ENCODE peak calls at places on chromosome 11, in ten cellular contexts. One of them, this sample, is unnamed.

GRCh38 chr11:77473001-77473800 is 693 bp downstream of the PAK1 start:
- DNase-seq in nucleus accumbens: peak; percentile 53
- DNase-seq in Kasumi-1: peak; percentile 28
- DNase-seq in AG04450: no peak
- DNase-seq in activated naive CD4-positive, alpha-beta T cell treated with anti-CD3 and anti-CD28 coated beads, Interleukin-2, amount 10 ng/mL, durations not matched to agents 7 days and 5 days: peak; percentile 73
- DNase-seq in ACHN: peak; percentile 47
- DNase-seq in EL: peak; percentile 51
- DNase-seq in naive thymus-derived CD8-positive, alpha-beta T cell: peak; percentile 59
- DNase-seq in cerebellar cortex: peak; percentile 37
- DNase-seq in dermis blood vessel endothelial cell: no peak
- DNase-seq in this sample: peak; percentile 81

GRCh38 chr11:125433454-125434121 is 62.5 kb downstream of the FEZ1 start:
- DNase-seq in nucleus accumbens: peak; percentile 56
- DNase-seq in Kasumi-1: peak; percentile 33
- DNase-seq in AG04450: no peak
- DNase-seq in activated naive CD4-positive, alpha-beta T cell treated with anti-CD3 and anti-CD28 coated beads, Interleukin-2, amount 10 ng/mL, durations not matched to agents 7 days and 5 days: peak; percentile 33
- DNase-seq in ACHN: peak; percentile 52
- DNase-seq in EL: peak; percentile 51
- DNase-seq in naive thymus-derived CD8-positive, alpha-beta T cell: no peak
- DNase-seq in cerebellar cortex: peak; percentile 90
- DNase-seq in dermis blood vessel endothelial cell: peak; percentile 68
- DNase-seq in this sample: no peak

GRCh38 chr11:91133361-91133760 is 910.5 kb upstream of the CHORDC1 start:
- DNase-seq in nucleus accumbens: no peak
- DNase-seq in Kasumi-1: no peak
- DNase-seq in AG04450: no peak
- DNase-seq in activated naive CD4-positive, alpha-beta T cell treated with anti-CD3 and anti-CD28 coated beads, Interleukin-2, amount 10 ng/mL, durations not matched to agents 7 days and 5 days: no peak
- DNase-seq in ACHN: no peak
- DNase-seq in EL: no peak
- DNase-seq in naive thymus-derived CD8-positive, alpha-beta T cell: no peak
- DNase-seq in cerebellar cortex: no peak
- DNase-seq in dermis blood vessel endothelial cell: no peak
- DNase-seq in this sample: no peak

GRCh38 chr11:371716-372590 is 2.7 kb downstream of the B4GALNT4 start:
- DNase-seq in nucleus accumbens: no peak
- DNase-seq in Kasumi-1: no peak
- DNase-seq in AG04450: no peak
- DNase-seq in activated naive CD4-positive, alpha-beta T cell treated with anti-CD3 and anti-CD28 coated beads, Interleukin-2, amount 10 ng/mL, durations not matched to agents 7 days and 5 days: no peak
- DNase-seq in ACHN: no peak
- DNase-seq in EL: no peak
- DNase-seq in naive thymus-derived CD8-positive, alpha-beta T cell: no peak
- DNase-seq in cerebellar cortex: no peak
- DNase-seq in dermis blood vessel endothelial cell: no peak
- DNase-seq in this sample: no peak

GRCh38 chr11:44809283-44809682 is 82.5 kb downstream of the TSPAN18 start:
- DNase-seq in nucleus accumbens: no peak
- DNase-seq in Kasumi-1: no peak
- DNase-seq in AG04450: no peak
- DNase-seq in activated naive CD4-positive, alpha-beta T cell treated with anti-CD3 and anti-CD28 coated beads, Interleukin-2, amount 10 ng/mL, durations not matched to agents 7 days and 5 days: no peak
- DNase-seq in ACHN: no peak
- DNase-seq in EL: no peak
- DNase-seq in naive thymus-derived CD8-positive, alpha-beta T cell: no peak
- DNase-seq in cerebellar cortex: peak; percentile 54
- DNase-seq in dermis blood vessel endothelial cell: no peak
- DNase-seq in this sample: no peak

GRCh38 chr11:120210651-120211521 is at the start of gene OAF:
- DNase-seq in nucleus accumbens: peak; percentile 66
- DNase-seq in Kasumi-1: peak; percentile 82
- DNase-seq in AG04450: peak; percentile 71
- DNase-seq in activated naive CD4-positive, alpha-beta T cell treated with anti-CD3 and anti-CD28 coated beads, Interleukin-2, amount 10 ng/mL, durations not matched to agents 7 days and 5 days: peak; percentile 81
- DNase-seq in ACHN: peak; percentile 84
- DNase-seq in EL: peak; percentile 90
- DNase-seq in naive thymus-derived CD8-positive, alpha-beta T cell: peak; percentile 63
- DNase-seq in cerebellar cortex: peak; percentile 60
- DNase-seq in dermis blood vessel endothelial cell: peak; percentile 85
- DNase-seq in this sample: peak; percentile 77

GRCh38 chr11:105109855-105110750 is 29.5 kb downstream of the CARD18 start:
- DNase-seq in nucleus accumbens: no peak
- DNase-seq in Kasumi-1: no peak
- DNase-seq in AG04450: no peak
- DNase-seq in activated naive CD4-positive, alpha-beta T cell treated with anti-CD3 and anti-CD28 coated beads, Interleukin-2, amount 10 ng/mL, durations not matched to agents 7 days and 5 days: no peak
- DNase-seq in ACHN: no peak
- DNase-seq in EL: peak; percentile 55
- DNase-seq in naive thymus-derived CD8-positive, alpha-beta T cell: no peak
- DNase-seq in cerebellar cortex: no peak
- DNase-seq in dermis blood vessel endothelial cell: peak; percentile 65
- DNase-seq in this sample: no peak

GRCh38 chr11:126573325-126574076 is 218.0 kb downstream of the ST3GAL4 start:
- DNase-seq in nucleus accumbens: no peak
- DNase-seq in Kasumi-1: no peak
- DNase-seq in AG04450: no peak
- DNase-seq in activated naive CD4-positive, alpha-beta T cell treated with anti-CD3 and anti-CD28 coated beads, Interleukin-2, amount 10 ng/mL, durations not matched to agents 7 days and 5 days: no peak
- DNase-seq in ACHN: no peak
- DNase-seq in EL: no peak
- DNase-seq in naive thymus-derived CD8-positive, alpha-beta T cell: no peak
- DNase-seq in cerebellar cortex: no peak
- DNase-seq in dermis blood vessel endothelial cell: peak; percentile 24
- DNase-seq in this sample: no peak

GRCh38 chr11:79794484-79795393 is 353.9 kb upstream of the TENM4 start:
- DNase-seq in nucleus accumbens: no peak
- DNase-seq in Kasumi-1: no peak
- DNase-seq in AG04450: no peak
- DNase-seq in activated naive CD4-positive, alpha-beta T cell treated with anti-CD3 and anti-CD28 coated beads, Interleukin-2, amount 10 ng/mL, durations not matched to agents 7 days and 5 days: no peak
- DNase-seq in ACHN: no peak
- DNase-seq in EL: no peak
- DNase-seq in naive thymus-derived CD8-positive, alpha-beta T cell: no peak
- DNase-seq in cerebellar cortex: no peak
- DNase-seq in dermis blood vessel endothelial cell: no peak
- DNase-seq in this sample: no peak

GRCh38 chr11:88651556-88651955 is 314.0 kb upstream of the CTSC start:
- DNase-seq in nucleus accumbens: no peak
- DNase-seq in Kasumi-1: no peak
- DNase-seq in AG04450: no peak
- DNase-seq in activated naive CD4-positive, alpha-beta T cell treated with anti-CD3 and anti-CD28 coated beads, Interleukin-2, amount 10 ng/mL, durations not matched to agents 7 days and 5 days: no peak
- DNase-seq in ACHN: no peak
- DNase-seq in EL: no peak
- DNase-seq in naive thymus-derived CD8-positive, alpha-beta T cell: no peak
- DNase-seq in cerebellar cortex: no peak
- DNase-seq in dermis blood vessel endothelial cell: peak; percentile 1
- DNase-seq in this sample: no peak

GRCh38 chr11:115778928-115779650 is 274.9 kb upstream of the CADM1 start:
- DNase-seq in nucleus accumbens: no peak
- DNase-seq in Kasumi-1: no peak
- DNase-seq in AG04450: no peak
- DNase-seq in activated naive CD4-positive, alpha-beta T cell treated with anti-CD3 and anti-CD28 coated beads, Interleukin-2, amount 10 ng/mL, durations not matched to agents 7 days and 5 days: no peak
- DNase-seq in ACHN: no peak
- DNase-seq in EL: no peak
- DNase-seq in naive thymus-derived CD8-positive, alpha-beta T cell: no peak
- DNase-seq in cerebellar cortex: no peak
- DNase-seq in dermis blood vessel endothelial cell: no peak
- DNase-seq in this sample: no peak

GRCh38 chr11:63919267-63920125 is 2.5 kb upstream of the RCOR2 start:
- DNase-seq in nucleus accumbens: peak; percentile 47
- DNase-seq in Kasumi-1: no peak
- DNase-seq in AG04450: no peak
- DNase-seq in activated naive CD4-positive, alpha-beta T cell treated with anti-CD3 and anti-CD28 coated beads, Interleukin-2, amount 10 ng/mL, durations not matched to agents 7 days and 5 days: no peak
- DNase-seq in ACHN: no peak
- DNase-seq in EL: peak; percentile 58
- DNase-seq in naive thymus-derived CD8-positive, alpha-beta T cell: no peak
- DNase-seq in cerebellar cortex: peak; percentile 82
- DNase-seq in dermis blood vessel endothelial cell: no peak
- DNase-seq in this sample: no peak

GRCh38 chr11:2461253-2462091 is 16.7 kb downstream of the KCNQ1 start:
- DNase-seq in nucleus accumbens: no peak
- DNase-seq in Kasumi-1: no peak
- DNase-seq in AG04450: no peak
- DNase-seq in activated naive CD4-positive, alpha-beta T cell treated with anti-CD3 and anti-CD28 coated beads, Interleukin-2, amount 10 ng/mL, durations not matched to agents 7 days and 5 days: no peak
- DNase-seq in ACHN: no peak
- DNase-seq in EL: no peak
- DNase-seq in naive thymus-derived CD8-positive, alpha-beta T cell: no peak
- DNase-seq in cerebellar cortex: no peak
- DNase-seq in dermis blood vessel endothelial cell: no peak
- DNase-seq in this sample: peak; percentile 39

GRCh38 chr11:7890417-7891179 is 40.5 kb downstream of the OR10A6 start:
- DNase-seq in nucleus accumbens: no peak
- DNase-seq in Kasumi-1: no peak
- DNase-seq in AG04450: no peak
- DNase-seq in activated naive CD4-positive, alpha-beta T cell treated with anti-CD3 and anti-CD28 coated beads, Interleukin-2, amount 10 ng/mL, durations not matched to agents 7 days and 5 days: no peak
- DNase-seq in ACHN: no peak
- DNase-seq in EL: peak; percentile 24
- DNase-seq in naive thymus-derived CD8-positive, alpha-beta T cell: no peak
- DNase-seq in cerebellar cortex: peak; percentile 90
- DNase-seq in dermis blood vessel endothelial cell: peak; percentile 21
- DNase-seq in this sample: no peak

GRCh38 chr11:65021003-65021402 is 6.2 kb upstream of the SNX15 start:
- DNase-seq in nucleus accumbens: no peak
- DNase-seq in Kasumi-1: no peak
- DNase-seq in AG04450: no peak
- DNase-seq in activated naive CD4-positive, alpha-beta T cell treated with anti-CD3 and anti-CD28 coated beads, Interleukin-2, amount 10 ng/mL, durations not matched to agents 7 days and 5 days: no peak
- DNase-seq in ACHN: no peak
- DNase-seq in EL: no peak
- DNase-seq in naive thymus-derived CD8-positive, alpha-beta T cell: no peak
- DNase-seq in cerebellar cortex: no peak
- DNase-seq in dermis blood vessel endothelial cell: no peak
- DNase-seq in this sample: no peak

GRCh38 chr11:78424334-78425270 is 7.0 kb upstream of the GAB2 start:
- DNase-seq in nucleus accumbens: no peak
- DNase-seq in Kasumi-1: peak; percentile 78
- DNase-seq in AG04450: no peak
- DNase-seq in activated naive CD4-positive, alpha-beta T cell treated with anti-CD3 and anti-CD28 coated beads, Interleukin-2, amount 10 ng/mL, durations not matched to agents 7 days and 5 days: no peak
- DNase-seq in ACHN: no peak
- DNase-seq in EL: no peak
- DNase-seq in naive thymus-derived CD8-positive, alpha-beta T cell: no peak
- DNase-seq in cerebellar cortex: no peak
- DNase-seq in dermis blood vessel endothelial cell: peak; percentile 50
- DNase-seq in this sample: no peak

GRCh38 chr11:134391170-134391569 is 20.9 kb downstream of the B3GAT1 start:
- DNase-seq in nucleus accumbens: no peak
- DNase-seq in Kasumi-1: no peak
- DNase-seq in AG04450: no peak
- DNase-seq in activated naive CD4-positive, alpha-beta T cell treated with anti-CD3 and anti-CD28 coated beads, Interleukin-2, amount 10 ng/mL, durations not matched to agents 7 days and 5 days: no peak
- DNase-seq in ACHN: no peak
- DNase-seq in EL: no peak
- DNase-seq in naive thymus-derived CD8-positive, alpha-beta T cell: no peak
- DNase-seq in cerebellar cortex: no peak
- DNase-seq in dermis blood vessel endothelial cell: no peak
- DNase-seq in this sample: no peak

GRCh38 chr11:45383229-45383628 is 97.1 kb upstream of the SYT13 start:
- DNase-seq in nucleus accumbens: no peak
- DNase-seq in Kasumi-1: peak; percentile 29
- DNase-seq in AG04450: no peak
- DNase-seq in activated naive CD4-positive, alpha-beta T cell treated with anti-CD3 and anti-CD28 coated beads, Interleukin-2, amount 10 ng/mL, durations not matched to agents 7 days and 5 days: no peak
- DNase-seq in ACHN: peak; percentile 35
- DNase-seq in EL: peak; percentile 37
- DNase-seq in naive thymus-derived CD8-positive, alpha-beta T cell: no peak
- DNase-seq in cerebellar cortex: no peak
- DNase-seq in dermis blood vessel endothelial cell: no peak
- DNase-seq in this sample: peak; percentile 62

GRCh38 chr11:33735426-33736147 is 636 bp downstream of the CD59 start:
- DNase-seq in nucleus accumbens: peak; percentile 14
- DNase-seq in Kasumi-1: peak; percentile 17
- DNase-seq in AG04450: no peak
- DNase-seq in activated naive CD4-positive, alpha-beta T cell treated with anti-CD3 and anti-CD28 coated beads, Interleukin-2, amount 10 ng/mL, durations not matched to agents 7 days and 5 days: peak; percentile 67
- DNase-seq in ACHN: peak; percentile 54
- DNase-seq in EL: peak; percentile 50
- DNase-seq in naive thymus-derived CD8-positive, alpha-beta T cell: peak; percentile 31
- DNase-seq in cerebellar cortex: peak; percentile 40
- DNase-seq in dermis blood vessel endothelial cell: peak; percentile 52
- DNase-seq in this sample: peak; percentile 81

GRCh38 chr11:130314184-130314748 is 451 bp downstream of the ZBTB44 start:
- DNase-seq in nucleus accumbens: peak; percentile 74
- DNase-seq in Kasumi-1: no peak
- DNase-seq in AG04450: no peak
- DNase-seq in activated naive CD4-positive, alpha-beta T cell treated with anti-CD3 and anti-CD28 coated beads, Interleukin-2, amount 10 ng/mL, durations not matched to agents 7 days and 5 days: peak; percentile 75
- DNase-seq in ACHN: peak; percentile 59
- DNase-seq in EL: peak; percentile 55
- DNase-seq in naive thymus-derived CD8-positive, alpha-beta T cell: peak; percentile 71
- DNase-seq in cerebellar cortex: peak; percentile 52
- DNase-seq in dermis blood vessel endothelial cell: peak; percentile 62
- DNase-seq in this sample: peak; percentile 90

GRCh38 chr11:68340003-68340767 is 27.8 kb downstream of the LRP5 start:
- DNase-seq in nucleus accumbens: no peak
- DNase-seq in Kasumi-1: no peak
- DNase-seq in AG04450: no peak
- DNase-seq in activated naive CD4-positive, alpha-beta T cell treated with anti-CD3 and anti-CD28 coated beads, Interleukin-2, amount 10 ng/mL, durations not matched to agents 7 days and 5 days: peak; percentile 66
- DNase-seq in ACHN: no peak
- DNase-seq in EL: no peak
- DNase-seq in naive thymus-derived CD8-positive, alpha-beta T cell: no peak
- DNase-seq in cerebellar cortex: no peak
- DNase-seq in dermis blood vessel endothelial cell: peak; percentile 46
- DNase-seq in this sample: peak; percentile 70

GRCh38 chr11:134858783-134859480 is 446.9 kb upstream of the B3GAT1 start:
- DNase-seq in nucleus accumbens: no peak
- DNase-seq in Kasumi-1: no peak
- DNase-seq in AG04450: no peak
- DNase-seq in activated naive CD4-positive, alpha-beta T cell treated with anti-CD3 and anti-CD28 coated beads, Interleukin-2, amount 10 ng/mL, durations not matched to agents 7 days and 5 days: no peak
- DNase-seq in ACHN: no peak
- DNase-seq in EL: no peak
- DNase-seq in naive thymus-derived CD8-positive, alpha-beta T cell: no peak
- DNase-seq in cerebellar cortex: no peak
- DNase-seq in dermis blood vessel endothelial cell: no peak
- DNase-seq in this sample: peak; percentile 50

GRCh38 chr11:59102259-59102765 is 4.7 kb upstream of the FAM111B start:
- DNase-seq in nucleus accumbens: peak; percentile 6
- DNase-seq in Kasumi-1: peak; percentile 19
- DNase-seq in AG04450: no peak
- DNase-seq in activated naive CD4-positive, alpha-beta T cell treated with anti-CD3 and anti-CD28 coated beads, Interleukin-2, amount 10 ng/mL, durations not matched to agents 7 days and 5 days: peak; percentile 76
- DNase-seq in ACHN: peak; percentile 73
- DNase-seq in EL: peak; percentile 62
- DNase-seq in naive thymus-derived CD8-positive, alpha-beta T cell: peak; percentile 23
- DNase-seq in cerebellar cortex: no peak
- DNase-seq in dermis blood vessel endothelial cell: peak; percentile 55
- DNase-seq in this sample: peak; percentile 86

GRCh38 chr11:10405858-10406592 is 49.0 kb upstream of the AMPD3 start:
- DNase-seq in nucleus accumbens: peak; percentile 77
- DNase-seq in Kasumi-1: peak; percentile 97
- DNase-seq in AG04450: peak; percentile 77
- DNase-seq in activated naive CD4-positive, alpha-beta T cell treated with anti-CD3 and anti-CD28 coated beads, Interleukin-2, amount 10 ng/mL, durations not matched to agents 7 days and 5 days: peak; percentile 53
- DNase-seq in ACHN: peak; percentile 82
- DNase-seq in EL: peak; percentile 90
- DNase-seq in naive thymus-derived CD8-positive, alpha-beta T cell: peak; percentile 36
- DNase-seq in cerebellar cortex: peak; percentile 83
- DNase-seq in dermis blood vessel endothelial cell: peak; percentile 94
- DNase-seq in this sample: peak; percentile 77

GRCh38 chr11:76471378-76471777 is 26.6 kb downstream of the EMSY start:
- DNase-seq in nucleus accumbens: no peak
- DNase-seq in Kasumi-1: no peak
- DNase-seq in AG04450: no peak
- DNase-seq in activated naive CD4-positive, alpha-beta T cell treated with anti-CD3 and anti-CD28 coated beads, Interleukin-2, amount 10 ng/mL, durations not matched to agents 7 days and 5 days: no peak
- DNase-seq in ACHN: no peak
- DNase-seq in EL: no peak
- DNase-seq in naive thymus-derived CD8-positive, alpha-beta T cell: no peak
- DNase-seq in cerebellar cortex: no peak
- DNase-seq in dermis blood vessel endothelial cell: no peak
- DNase-seq in this sample: no peak

GRCh38 chr11:3340025-3340424 is 38.9 kb downstream of the ZNF195 start:
- DNase-seq in nucleus accumbens: no peak
- DNase-seq in Kasumi-1: no peak
- DNase-seq in AG04450: peak; percentile 44
- DNase-seq in activated naive CD4-positive, alpha-beta T cell treated with anti-CD3 and anti-CD28 coated beads, Interleukin-2, amount 10 ng/mL, durations not matched to agents 7 days and 5 days: no peak
- DNase-seq in ACHN: peak; percentile 20
- DNase-seq in EL: peak; percentile 90
- DNase-seq in naive thymus-derived CD8-positive, alpha-beta T cell: no peak
- DNase-seq in cerebellar cortex: no peak
- DNase-seq in dermis blood vessel endothelial cell: peak; percentile 46
- DNase-seq in this sample: no peak

GRCh38 chr11:2451916-2452694 is 7.3 kb downstream of the KCNQ1 start:
- DNase-seq in nucleus accumbens: no peak
- DNase-seq in Kasumi-1: no peak
- DNase-seq in AG04450: no peak
- DNase-seq in activated naive CD4-positive, alpha-beta T cell treated with anti-CD3 and anti-CD28 coated beads, Interleukin-2, amount 10 ng/mL, durations not matched to agents 7 days and 5 days: peak; percentile 13
- DNase-seq in ACHN: no peak
- DNase-seq in EL: no peak
- DNase-seq in naive thymus-derived CD8-positive, alpha-beta T cell: no peak
- DNase-seq in cerebellar cortex: no peak
- DNase-seq in dermis blood vessel endothelial cell: no peak
- DNase-seq in this sample: peak; percentile 54

This sample was measured in activated effector memory CD4-positive, alpha-beta T cell treated with anti-CD3 and anti-CD28 coated beads, Interleukin-2, amount 50 U/mL, for 16 hours.